ENCODE peak calls at places on chromosomes 12 and 14, in five cellular contexts. H is neuronal stem cell, J is H9, L is IMR-90, A is mesenchymal stem cell. T is an unnamed sample.

GRCh38 chr12:119686355-119686754 is 18.4 kb downstream of the PRKAB1 start:
- DNase-seq in L (no peak), A (no peak), H (no peak), J (no peak), T (no peak)

GRCh38 chr14:38137005-38137404 is 70.7 kb upstream of the SSTR1 start:
- DNase-seq in J (no peak), A (no peak), L (peak), H (no peak), T (no peak)

GRCh38 chr12:73225371-73225937 is 953.3 kb downstream of the TRHDE start:
- DNase-seq in J (no peak), L (no peak), A (no peak), H (no peak), T (no peak)

GRCh38 chr12:54042970-54043744 is 10.3 kb downstream of the HOXC5 start:
- DNase-seq in L (no peak), A (no peak), H (no peak), J (no peak), T (no peak)

GRCh38 chr14:56816575-56817391 is 6.5 kb upstream of the OTX2 start:
- DNase-seq in L (no peak), A (no peak), H (no peak), J (peak), T (no peak)

GRCh38 chr14:104989951-104990303 is 4.3 kb downstream of the CLBA1 start:
- DNase-seq in J (no peak), L (no peak), A (no peak), H (no peak), T (no peak)

GRCh38 chr12:2997989-2998670 is 38.9 kb downstream of the TEAD4 start:
- DNase-seq in L (no peak), H (no peak), A (no peak), J (no peak), T (no peak)

GRCh38 chr12:69935651-69936100 is 110.6 kb downstream of the MYRFL start:
- DNase-seq in J (no peak), L (no peak), A (no peak), H (no peak), T (no peak)

GRCh38 chr14:70808023-70808401 is 1.3 kb downstream of the MAP3K9 start:
- DNase-seq in H (no peak), L (no peak), J (peak), A (no peak), T (no peak)

GRCh38 chr12:120261951-120262851 is 3.3 kb downstream of the PXN start:
- DNase-seq in L (no peak), H (no peak), A (no peak), J (no peak), T (peak)

GRCh38 chr12:59587710-59588109 is 8.1 kb upstream of the SLC16A7 start:
- DNase-seq in J (no peak), L (no peak), H (no peak), A (no peak), T (no peak)

GRCh38 chr12:77572371-77572770 is 258.3 kb upstream of the NAV3 start:
- DNase-seq in A (no peak), L (no peak), H (no peak), J (no peak), T (no peak)

GRCh38 chr14:61466249-61466904 is 145.0 kb downstream of the PRKCH start:
- DNase-seq in A (peak), H (peak), L (peak), J (peak), T (peak)

GRCh38 chr14:61469771-61470170 is 148.4 kb downstream of the PRKCH start:
- DNase-seq in J (no peak), L (no peak), H (no peak), A (no peak), T (no peak)

GRCh38 chr14:61467281-61467680 is 145.9 kb downstream of the PRKCH start:
- DNase-seq in J (no peak), H (no peak), A (no peak), L (no peak), T (no peak)

GRCh38 chr14:61468063-61468825 is 146.9 kb downstream of the PRKCH start:
- DNase-seq in L (no peak), H (no peak), J (no peak), A (no peak), T (no peak)

DNA sequence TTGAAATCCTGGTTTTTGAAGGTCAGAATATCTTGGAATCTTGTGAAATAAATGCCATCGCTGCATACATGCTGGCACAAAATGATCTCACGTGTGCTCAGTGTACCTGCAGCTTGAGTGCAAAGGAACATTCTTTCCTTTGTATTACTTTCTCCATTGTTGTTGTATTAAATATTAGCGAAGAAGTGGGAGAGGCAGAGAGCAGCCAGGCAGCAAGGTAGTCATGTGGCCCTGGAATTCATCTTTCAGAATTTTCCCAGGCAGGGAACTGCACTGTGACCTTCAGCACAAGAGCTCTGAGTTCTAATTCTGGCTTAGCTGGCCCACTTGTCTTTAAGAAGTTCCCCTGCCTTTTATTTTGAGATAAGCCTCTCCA is 145.5 kb downstream of the PRKCH start:
- DNase-seq in L (no peak), A (no peak), J (no peak), H (no peak), T (peak)
- H4K91ac ChIP-seq in L (peak), A (peak), J (no peak), H (no peak), T (peak)

GRCh38 chr14:73234586-73235394 is 2.5 kb upstream of the PAPLN start:
- DNase-seq in A (no peak), L (no peak), H (no peak), J (no peak), T (no peak)
- H4K91ac ChIP-seq in A (no peak), L (no peak), H (no peak), J (no peak), T (no peak)

GRCh38 chr12:63150255-63151060 is 543 bp downstream of the AVPR1A start:
- DNase-seq in J (peak), A (peak), L (no peak), H (peak), T (peak)

GRCh38 chr12:63149884-63150254 is 1.1 kb downstream of the AVPR1A start:
- DNase-seq in J (no peak), A (no peak), L (no peak), H (peak), T (no peak)

GRCh38 chr12:63151898-63152700 is 1.1 kb upstream of the AVPR1A start:
- DNase-seq in J (peak), A (peak), H (peak), L (peak), T (peak)

GRCh38 chr12:63154560-63154959 is 3.6 kb upstream of the AVPR1A start:
- DNase-seq in H (no peak), J (no peak), A (no peak), L (no peak), T (no peak)

DNA sequence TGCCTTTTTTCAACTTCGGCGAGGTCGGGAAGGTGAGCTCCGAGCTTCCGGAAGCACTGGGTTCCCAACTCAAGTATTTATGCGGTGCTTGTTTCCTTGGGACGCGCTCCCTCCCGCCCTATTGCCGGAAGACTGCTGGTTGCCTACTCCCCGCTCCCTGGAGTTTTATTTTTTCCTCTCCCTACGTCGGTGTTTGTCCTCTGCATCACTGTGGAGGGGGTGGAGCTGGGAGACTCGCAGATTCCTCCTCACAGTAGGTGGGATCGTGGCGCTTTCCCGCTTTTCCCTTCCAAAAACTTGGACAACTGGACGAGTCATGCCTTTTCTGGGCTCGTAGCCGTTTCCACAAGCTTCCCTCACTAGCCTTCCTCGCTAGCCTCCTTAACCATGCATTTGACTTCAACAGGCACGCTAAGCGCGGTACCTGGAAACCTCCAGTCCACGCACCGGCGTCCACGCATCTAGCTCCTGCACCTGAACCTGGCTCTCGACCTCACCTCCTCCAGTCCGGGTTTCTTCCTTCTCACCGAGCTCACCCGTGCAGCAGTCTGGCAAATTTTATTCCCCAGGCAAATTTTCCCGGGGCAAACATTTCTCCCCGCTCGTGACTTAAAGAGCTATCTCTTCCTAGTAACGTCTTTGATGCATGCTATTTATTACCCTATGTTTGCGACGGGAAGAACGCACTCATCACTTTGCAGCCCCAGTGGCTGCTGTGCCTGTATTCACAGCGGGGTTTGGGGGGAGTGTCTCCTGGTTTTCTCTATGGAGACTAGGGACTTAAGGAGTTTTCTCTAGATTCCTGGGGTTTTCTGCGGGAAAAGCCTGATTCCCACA is at the start of gene AVPR1A:
- DNase-seq in L (no peak), J (peak), A (peak), H (no peak), T (peak)
- H4K91ac ChIP-seq in L (no peak), J (no peak), A (no peak), H (no peak), T (no peak)

GRCh38 chr12:132953771-132954170 is 2.3 kb downstream of the ZNF605 start:
- DNase-seq in L (no peak), A (no peak), J (no peak), H (no peak), T (no peak)

GRCh38 chr12:132954471-132955048 is 1.5 kb downstream of the ZNF605 start:
- DNase-seq in A (no peak), H (no peak), J (no peak), L (no peak), T (no peak)

GRCh38 chr12:132953163-132953425 is 3.0 kb downstream of the ZNF605 start:
- DNase-seq in H (no peak), J (no peak), A (no peak), L (no peak), T (no peak)

GRCh38 chr12:132955094-132955932 is 793 bp downstream of the ZNF605 start:
- DNase-seq in L (peak), A (peak), H (peak), J (peak), T (peak)

DNA sequence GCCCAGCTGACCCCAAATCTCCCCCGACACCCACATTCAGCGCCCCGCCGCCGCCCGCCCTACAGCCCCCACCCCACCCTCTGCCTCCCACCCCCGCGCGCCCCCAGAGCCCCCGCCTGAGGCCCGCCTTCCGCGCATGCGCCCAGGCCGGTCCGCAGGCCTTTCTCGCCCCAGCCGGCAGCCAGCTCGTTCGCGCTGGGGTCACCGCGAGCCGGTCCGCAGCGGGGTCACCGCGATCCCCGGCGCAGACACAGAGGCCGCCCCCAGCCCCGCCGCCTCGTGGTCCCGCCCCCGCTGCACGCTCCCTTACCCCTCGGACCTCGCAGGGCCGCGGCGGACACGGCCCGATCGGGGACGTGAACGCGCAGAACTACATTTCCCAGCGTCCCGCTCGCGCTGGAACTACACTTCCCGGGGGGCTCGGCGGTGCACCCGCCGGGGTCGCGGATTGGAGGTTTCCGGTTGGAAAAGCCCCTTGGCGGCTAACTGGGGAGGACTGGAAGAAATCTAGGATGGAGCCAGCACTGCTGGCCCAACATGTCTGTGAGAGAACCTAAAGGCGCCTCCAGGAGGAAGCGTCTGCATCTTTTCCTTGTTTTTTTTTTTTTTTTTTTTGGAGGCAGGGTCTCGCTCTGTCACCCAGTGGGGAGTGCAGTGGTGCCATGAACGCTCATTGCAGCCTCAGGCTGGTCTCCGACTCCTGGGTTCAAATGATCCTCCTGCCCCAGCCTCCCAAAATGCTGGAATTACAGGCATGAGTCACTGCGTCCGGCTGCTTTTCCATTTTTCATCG is at the start of gene ZNF605:
- DNase-seq in J (peak), L (peak), H (peak), A (peak), T (peak)
- H4K91ac ChIP-seq in J (no peak), L (peak), H (peak), A (peak), T (peak)

DNA sequence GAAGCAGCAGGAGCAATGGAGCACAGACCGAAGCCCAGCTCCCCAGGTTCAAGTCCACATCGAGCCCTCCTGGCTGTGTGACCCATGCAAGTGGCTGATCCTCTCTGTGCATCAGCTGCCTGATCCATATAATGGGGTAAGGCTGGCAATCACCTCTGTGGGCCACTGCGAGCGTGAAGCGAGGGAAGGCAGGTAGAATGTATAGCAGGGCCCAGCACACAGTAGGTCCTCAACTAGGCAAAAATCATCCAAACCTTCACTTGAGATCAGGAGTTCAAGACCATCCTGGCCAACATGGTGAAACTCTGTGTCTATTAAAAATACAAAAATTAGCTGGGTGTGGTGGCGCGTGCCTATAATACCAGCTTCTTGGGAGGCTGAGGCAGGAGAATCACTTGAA is 102.6 kb downstream of the SCARB1 start:
- DNase-seq in A (no peak), J (no peak), H (no peak), L (no peak), T (no peak)
- H4K91ac ChIP-seq in A (peak), J (no peak), H (no peak), L (no peak), T (no peak)

GRCh38 chr12:131452444-131452860 is 258.4 kb upstream of the SFSWAP start:
- DNase-seq in H (no peak), A (no peak), L (no peak), J (peak), T (peak)
- H4K91ac ChIP-seq in H (no peak), A (no peak), L (no peak), J (no peak), T (no peak)

DNA sequence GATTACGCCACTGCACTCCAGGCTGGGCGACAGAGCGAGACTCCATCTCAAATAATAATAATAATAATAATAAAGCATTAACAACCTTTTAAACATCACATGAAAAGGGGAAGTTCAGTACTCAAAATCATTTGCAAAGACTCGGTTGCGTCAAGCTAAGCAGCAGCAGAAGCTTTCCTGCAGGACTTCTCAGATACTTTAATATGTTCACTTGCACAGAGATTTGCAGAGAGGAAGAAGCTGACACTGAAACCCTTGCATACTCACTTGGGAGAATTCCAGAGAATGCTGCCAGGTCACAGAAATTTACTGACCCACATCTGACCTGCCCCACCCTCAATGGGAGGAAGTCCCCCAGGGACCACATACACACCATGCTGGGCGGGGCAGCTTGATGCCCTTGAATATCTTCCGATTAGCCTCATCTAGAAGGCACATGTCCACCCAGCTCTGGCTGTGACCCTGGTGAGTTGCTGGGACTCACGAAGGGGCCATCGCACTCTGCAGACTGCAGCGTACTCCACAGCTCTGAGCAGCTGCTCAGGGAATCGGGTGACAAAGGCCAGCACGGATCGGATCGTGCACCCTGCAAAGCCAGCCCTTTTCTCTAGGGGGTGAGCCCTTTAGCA is 83.3 kb downstream of the ITPK1 start:
- DNase-seq in L (no peak), J (no peak), A (no peak), H (no peak), T (no peak)
- H4K91ac ChIP-seq in L (no peak), J (no peak), A (no peak), H (no peak), T (no peak)